ENCODE peak calls at places on chromosome 20, in seven cellular contexts. Y is NCI-H2029; I is endothelial cell; O is fibroblast of lung; P is renal cortical epithelial cell; R is GM12865; F is stimulated activated CD8-positive, alpha-beta memory T cell treated with anti-CD3 and anti-CD28 coated beads, Interleukin-7, amount 100 ng/mL, for 24 hours. D is an unnamed sample.

GRCh38 chr20:24337551-24337950 is 131.9 kb upstream of the SYNDIG1 start:
- DNase-seq in O (no peak), R (no peak), F (no peak), P (no peak), I (no peak), Y (no peak), D (no peak)

GRCh38 chr20:40276291-40276690 is 412.7 kb downstream of the MAFB start:
- DNase-seq in F (no peak), Y (no peak), I (no peak), O (no peak), R (no peak), P (no peak), D (no peak)

GRCh38 chr20:10781526-10781925 is 107.7 kb upstream of the JAG1 start:
- DNase-seq in F (no peak), P (no peak), I (no peak), O (no peak), Y (no peak), R (peak), D (no peak)

GRCh38 chr20:34368547-34368946 is 5.5 kb downstream of the ITCH start:
- DNase-seq in F (no peak), R (no peak), I (no peak), Y (no peak), P (no peak), O (no peak), D (no peak)

GRCh38 chr20:36084897-36085617 is 69.5 kb upstream of the EPB41L1 start:
- DNase-seq in O (peak), Y (no peak), F (no peak), P (peak), I (no peak), R (no peak), D (peak)

GRCh38 chr20:38187512-38187911 is 22.4 kb upstream of the TGM2 start:
- DNase-seq in Y (no peak), O (no peak), R (no peak), F (no peak), I (no peak), P (peak), D (peak)

GRCh38 chr20:40481743-40482458 is 207.1 kb downstream of the MAFB start:
- DNase-seq in P (no peak), Y (no peak), I (no peak), O (no peak), F (no peak), R (no peak), D (no peak)

GRCh38 chr20:24098886-24099285 is 110.3 kb upstream of the GGTLC1 start:
- DNase-seq in P (peak), F (no peak), O (peak), I (no peak), Y (no peak), R (no peak), D (peak)

GRCh38 chr20:57040924-57041323 is 225.5 kb downstream of the BMP7 start:
- DNase-seq in R (no peak), O (peak), F (no peak), P (no peak), I (no peak), Y (no peak), D (no peak)

GRCh38 chr20:63627700-63628245 is 872 bp upstream of the GMEB2 start:
- DNase-seq in O (no peak), P (no peak), Y (no peak), I (no peak), R (no peak), F (no peak), D (no peak)

GRCh38 chr20:17939622-17940446 is 28.8 kb downstream of the SNX5 start:
- DNase-seq in I (no peak), R (no peak), F (no peak), Y (no peak), O (no peak), P (no peak), D (no peak)

GRCh38 chr20:20452254-20452676 is 84.4 kb downstream of the INSM1 start:
- DNase-seq in P (peak), I (peak), O (peak), Y (no peak), R (peak), F (peak), D (peak)

GRCh38 chr20:35698298-35699126 is 640 bp downstream of the NFS1 start:
- DNase-seq in F (no peak), Y (no peak), R (no peak), O (peak), I (peak), P (no peak), D (no peak)

GRCh38 chr20:43583982-43584432 is 6.7 kb upstream of the IFT52 start:
- DNase-seq in Y (peak), R (peak), P (peak), F (no peak), O (peak), I (no peak), D (peak)

GRCh38 chr20:5401277-5401676 is 84.5 kb upstream of the PROKR2 start:
- DNase-seq in R (no peak), P (no peak), I (no peak), O (no peak), F (no peak), Y (no peak), D (no peak)

GRCh38 chr20:49659096-49659495 is 54.6 kb downstream of the B4GALT5 start:
- DNase-seq in Y (no peak), I (no peak), O (no peak), P (no peak), F (no peak), R (peak), D (no peak)

GRCh38 chr20:57428611-57429496 is 37.7 kb downstream of the RBM38 start:
- DNase-seq in P (no peak), O (no peak), I (no peak), R (no peak), F (no peak), Y (no peak), D (no peak)